ENCODE peak calls at places on chromosomes 6 and 20, in four cellular contexts. P is tibial artery, C is astrocyte of the cerebellum, A is cardiac fibroblast. G is an unnamed sample.

GRCh38 chr6:39049575-39050283 is 1.1 kb downstream of the GLP1R start:
- DNase-seq in P (no peak), C (no peak), A (no peak), G (no peak)

GRCh38 chr6:4914412-4915159 is 89.3 kb downstream of the RPP40 start:
- DNase-seq in P (no peak), C (no peak), A (peak), G (peak)

GRCh38 chr20:62122659-62123449 is 579 bp downstream of the LSM14B start:
- DNase-seq in P (no peak), C (no peak), A (peak), G (no peak)

GRCh38 chr20:43322851-43323250 is 133.1 kb upstream of the PTPRT start:
- DNase-seq in P (no peak), C (no peak), A (peak), G (no peak)

GRCh38 chr20:36091561-36092423 is 62.7 kb upstream of the EPB41L1 start:
- DNase-seq in P (no peak), C (no peak), A (no peak), G (no peak)

GRCh38 chr6:69673298-69673697 is 123.5 kb downstream of the LMBRD1 start:
- DNase-seq in P (no peak), C (no peak), A (no peak), G (no peak)

GRCh38 chr6:176766-177165 is 115.5 kb upstream of the DUSP22 start:
- DNase-seq in P (no peak), C (no peak), A (no peak), G (no peak)

GRCh38 chr6:7257521-7258230 is 55.3 kb downstream of the SSR1 start:
- DNase-seq in P (peak), C (no peak), A (no peak), G (no peak)

GRCh38 chr6:33314943-33315752 is 1.3 kb upstream of the TAPBP start:
- DNase-seq in P (no peak), C (no peak), A (peak), G (no peak)

GRCh38 chr20:32564440-32564839 is 20.7 kb downstream of the NOL4L start:
- DNase-seq in P (no peak), C (no peak), A (no peak), G (no peak)

GRCh38 chr6:43627008-43627825 is 1.8 kb downstream of the GTPBP2 start:
- DNase-seq in P (peak), C (peak), A (peak), G (peak)

GRCh38 chr20:46056970-46057855 is 28.2 kb downstream of the SLC12A5 start:
- DNase-seq in P (peak), C (peak), A (peak), G (no peak)

GRCh38 chr6:76634695-76635094 is 562.2 kb upstream of the IMPG1 start:
- DNase-seq in P (no peak), C (no peak), A (no peak), G (no peak)

GRCh38 chr6:134984821-134985220 is 34.9 kb upstream of the ALDH8A1 start:
- DNase-seq in P (no peak), C (peak), A (peak), G (no peak)

GRCh38 chr6:14758421-14759043 is 487.3 kb upstream of the JARID2 start:
- DNase-seq in P (no peak), C (no peak), A (peak), G (no peak)

GRCh38 chr6:138509371-138509770 is 10.1 kb upstream of the NHSL1 start:
- DNase-seq in P (no peak), C (no peak), A (peak), G (no peak)

GRCh38 chr6:47697925-47698324 is 455 bp upstream of the ADGRF4 start:
- DNase-seq in P (no peak), C (no peak), A (no peak), G (no peak)

GRCh38 chr6:47700596-47700995 is 2.2 kb downstream of the ADGRF4 start:
- DNase-seq in P (no peak), C (no peak), A (no peak), G (no peak)

GRCh38 chr6:47698342-47698787 is at the start of gene ADGRF4:
- DNase-seq in P (no peak), C (no peak), A (peak), G (no peak)

GRCh38 chr6:47701374-47701773 is 3.0 kb downstream of the ADGRF4 start:
- DNase-seq in P (no peak), C (no peak), A (no peak), G (no peak)

GRCh38 chr6:47700051-47700450 is 1.7 kb downstream of the ADGRF4 start:
- DNase-seq in P (no peak), C (no peak), A (peak), G (no peak)
- H3K4me3 ChIP-seq in P (no peak), C (no peak), A (no peak), G (no peak)

GRCh38 chr20:44807684-44808056 is 2.7 kb downstream of the RIMS4 start:
- DNase-seq in P (no peak), C (no peak), A (no peak), G (no peak)

GRCh38 chr20:44810061-44810390 is 320 bp downstream of the RIMS4 start:
- DNase-seq in P (no peak), C (no peak), A (no peak), G (no peak)

GRCh38 chr20:44810391-44811149 is at the start of gene RIMS4:
- DNase-seq in P (no peak), C (no peak), A (no peak), G (no peak)

GRCh38 chr20:44809380-44810060 is 826 bp downstream of the RIMS4 start:
- DNase-seq in P (no peak), C (no peak), A (no peak), G (no peak)

DNA sequence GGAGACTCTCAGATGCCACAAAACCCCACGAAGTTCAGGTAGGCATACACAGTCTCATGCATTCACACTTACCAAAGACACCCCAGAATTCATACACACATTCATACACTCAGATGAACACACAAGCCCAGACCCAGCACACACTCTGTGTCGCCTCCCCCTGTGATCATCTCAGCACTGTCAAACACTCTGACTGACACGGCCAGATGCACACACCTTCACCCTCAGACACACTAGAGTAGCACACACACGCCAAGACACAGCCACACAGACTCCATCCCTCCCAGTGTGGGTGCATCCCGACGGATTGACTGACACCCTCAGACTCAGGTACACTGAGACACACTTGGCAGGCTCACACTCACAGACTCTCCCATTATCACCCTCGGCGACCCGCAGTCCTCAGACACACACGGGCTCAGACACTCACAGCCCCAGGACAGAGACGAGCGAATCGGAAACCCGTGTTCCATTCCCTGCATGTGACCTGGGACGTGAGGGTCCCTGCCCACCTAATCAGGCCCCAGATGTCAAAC is 872 bp upstream of the RIMS4 start:
- DNase-seq in P (no peak), C (no peak), A (no peak), G (no peak)
- H3K4me3 ChIP-seq in P (no peak), C (no peak), A (no peak), G (no peak)

GRCh38 chr6:106666290-106667021 is 37.1 kb downstream of the QRSL1 start:
- DNase-seq in P (no peak), C (no peak), A (no peak), G (no peak)
- H3K4me3 ChIP-seq in P (no peak), C (no peak), A (no peak), G (no peak)

GRCh38 chr20:1652960-1653359 is 4.6 kb downstream of the SIRPG start:
- DNase-seq in P (no peak), C (no peak), A (no peak), G (no peak)

GRCh38 chr20:1660263-1660662 is 2.7 kb upstream of the SIRPG start:
- DNase-seq in P (no peak), C (no peak), A (no peak), G (no peak)

GRCh38 chr20:1654994-1655393 is 2.6 kb downstream of the SIRPG start:
- DNase-seq in P (no peak), C (no peak), A (no peak), G (no peak)

GRCh38 chr20:1657556-1658334 is at the start of gene SIRPG:
- DNase-seq in P (no peak), C (no peak), A (no peak), G (no peak)

GRCh38 chr20:1656844-1657243 is 735 bp downstream of the SIRPG start:
- DNase-seq in P (no peak), C (no peak), A (no peak), G (no peak)
- H3K4me3 ChIP-seq in P (no peak), C (no peak), A (no peak), G (no peak)

GRCh38 chr6:80625405-80625804 is 518.9 kb downstream of the BCKDHB start:
- DNase-seq in P (no peak), C (no peak), A (no peak), G (no peak)
- H3K4me3 ChIP-seq in P (no peak), C (no peak), A (no peak), G (no peak)

GRCh38 chr6:29014729-29015608 is 9.9 kb upstream of the ZNF311 start:
- DNase-seq in P (no peak), C (peak), A (no peak), G (no peak)
- H3K4me3 ChIP-seq in P (no peak), C (peak), A (peak), G (peak)

GRCh38 chr6:142902636-142903053 is 42.3 kb downstream of the HIVEP2 start:
- DNase-seq in P (peak), C (peak), A (peak), G (peak)
- H3K4me3 ChIP-seq in P (no peak), C (no peak), A (no peak), G (no peak)

GRCh38 chr20:20371133-20371532 is 3.2 kb downstream of the INSM1 start:
- DNase-seq in P (no peak), C (no peak), A (no peak), G (no peak)

GRCh38 chr20:20367681-20368413 is at the start of gene INSM1:
- DNase-seq in P (no peak), C (no peak), A (no peak), G (no peak)

GRCh38 chr20:20368414-20369352 is 779 bp downstream of the INSM1 start:
- DNase-seq in P (no peak), C (no peak), A (no peak), G (no peak)

GRCh38 chr20:20370087-20370575 is 2.2 kb downstream of the INSM1 start:
- DNase-seq in P (no peak), C (no peak), A (no peak), G (no peak)

DNA sequence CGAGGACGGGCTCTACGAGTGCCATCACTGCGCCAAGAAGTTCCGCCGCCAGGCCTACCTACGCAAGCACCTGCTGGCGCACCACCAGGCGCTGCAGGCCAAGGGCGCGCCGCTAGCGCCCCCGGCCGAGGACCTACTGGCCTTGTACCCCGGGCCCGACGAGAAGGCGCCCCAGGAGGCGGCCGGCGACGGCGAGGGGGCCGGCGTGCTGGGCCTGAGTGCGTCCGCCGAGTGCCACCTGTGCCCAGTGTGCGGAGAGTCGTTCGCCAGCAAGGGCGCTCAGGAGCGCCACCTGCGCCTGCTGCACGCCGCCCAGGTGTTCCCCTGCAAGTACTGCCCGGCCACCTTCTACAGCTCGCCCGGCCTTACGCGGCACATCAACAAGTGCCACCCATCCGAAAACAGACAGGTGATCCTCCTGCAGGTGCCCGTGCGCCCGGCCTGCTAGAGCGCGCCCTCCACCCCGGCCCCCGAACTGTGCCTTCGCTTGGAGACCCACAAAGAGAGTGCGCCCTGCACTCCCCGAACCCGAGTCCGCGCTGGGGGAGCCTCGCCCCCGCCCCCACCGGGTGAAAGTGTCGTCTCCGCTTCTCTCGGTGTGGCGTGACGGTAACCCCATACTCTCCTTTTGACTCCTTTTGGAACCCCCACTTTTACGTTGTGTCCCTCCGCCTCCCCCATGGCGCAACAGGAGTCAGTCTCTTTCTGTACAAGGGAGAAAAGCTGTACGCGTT is 1.6 kb downstream of the INSM1 start:
- DNase-seq in P (no peak), C (no peak), A (no peak), G (no peak)
- H3K4me3 ChIP-seq in P (peak), C (no peak), A (no peak), G (no peak)

GRCh38 chr6:75145211-75145610 is 60.6 kb downstream of the COL12A1 start:
- DNase-seq in P (no peak), C (no peak), A (no peak), G (no peak)

GRCh38 chr6:75149696-75150095 is 56.2 kb downstream of the COL12A1 start:
- DNase-seq in P (no peak), C (no peak), A (no peak), G (no peak)

GRCh38 chr6:75149253-75149652 is 56.6 kb downstream of the COL12A1 start:
- DNase-seq in P (no peak), C (no peak), A (peak), G (no peak)

GRCh38 chr6:75145976-75146375 is 59.9 kb downstream of the COL12A1 start:
- DNase-seq in P (no peak), C (no peak), A (no peak), G (no peak)

DNA sequence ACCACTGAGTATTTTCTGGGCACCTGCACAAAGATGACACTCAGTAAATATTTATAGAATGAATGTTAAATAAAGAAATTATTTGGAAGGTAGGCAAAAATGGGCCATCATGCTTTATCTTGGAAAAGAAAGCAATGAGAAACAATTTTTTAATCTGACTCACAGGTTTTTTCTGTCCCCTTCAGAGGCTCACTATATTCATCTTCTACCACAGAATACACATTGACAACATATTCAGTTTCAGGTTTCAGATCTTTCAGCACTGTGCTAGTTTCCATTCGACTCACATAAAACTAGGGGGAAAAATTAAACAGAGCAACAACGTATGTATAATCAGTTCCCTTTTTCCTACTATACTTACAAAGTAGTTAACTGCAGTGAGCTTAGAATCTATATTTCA is 58.3 kb downstream of the COL12A1 start:
- DNase-seq in P (no peak), C (peak), A (peak), G (no peak)
- H3K4me3 ChIP-seq in P (no peak), C (no peak), A (no peak), G (no peak)

GRCh38 chr6:90413396-90413795 is 116.8 kb upstream of the BACH2 start:
- DNase-seq in P (no peak), C (no peak), A (no peak), G (no peak)
- H3K4me3 ChIP-seq in P (peak), C (peak), A (no peak), G (no peak)

G was measured in AG04449.